ENCODE peak calls at places on chromosomes 12 and 14, in four cellular contexts. One of them, this sample, is unnamed.

GRCh38 chr12:113183030-113183589 is 2.2 kb downstream of the DDX54 start:
- DNase-seq in fibroblast of lung: no peak
- DNase-seq in aorta: no peak
- DNase-seq in Jurkat, Clone E6-1: no peak
- DNase-seq in this sample: no peak

GRCh38 chr14:67425603-67426002 is 13.6 kb upstream of the PLEK2 start:
- DNase-seq in fibroblast of lung: no peak
- DNase-seq in aorta: peak; percentile 57
- DNase-seq in Jurkat, Clone E6-1: no peak
- DNase-seq in this sample: no peak

GRCh38 chr14:97917169-97917568 is 1120.0 kb downstream of the VRK1 start:
- DNase-seq in fibroblast of lung: no peak
- DNase-seq in aorta: no peak
- DNase-seq in Jurkat, Clone E6-1: no peak
- DNase-seq in this sample: peak; percentile 10

GRCh38 chr14:71086571-71086970 is 179.3 kb downstream of the PCNX1 start:
- DNase-seq in fibroblast of lung: no peak
- DNase-seq in aorta: no peak
- DNase-seq in Jurkat, Clone E6-1: no peak
- DNase-seq in this sample: no peak

GRCh38 chr12:89960607-89961394 is 252.2 kb upstream of the ATP2B1 start:
- DNase-seq in fibroblast of lung: peak; percentile 54
- DNase-seq in aorta: no peak
- DNase-seq in Jurkat, Clone E6-1: no peak
- DNase-seq in this sample: no peak

GRCh38 chr12:26691234-26691970 is 141.6 kb downstream of the ITPR2 start:
- DNase-seq in fibroblast of lung: peak; percentile 93
- DNase-seq in aorta: no peak
- DNase-seq in Jurkat, Clone E6-1: no peak
- DNase-seq in this sample: no peak

GRCh38 chr14:55221186-55221585 is 29.8 kb upstream of the DLGAP5 start:
- DNase-seq in fibroblast of lung: peak; percentile 31
- DNase-seq in aorta: no peak
- DNase-seq in Jurkat, Clone E6-1: no peak
- DNase-seq in this sample: no peak

GRCh38 chr12:117874842-117875434 is 93.9 kb downstream of the KSR2 start:
- DNase-seq in fibroblast of lung: peak; percentile 58
- DNase-seq in aorta: peak; percentile 90
- DNase-seq in Jurkat, Clone E6-1: peak; percentile 64
- DNase-seq in this sample: peak; percentile 43

GRCh38 chr14:56173360-56173922 is 55.2 kb downstream of the PELI2 start:
- DNase-seq in fibroblast of lung: no peak
- DNase-seq in aorta: no peak
- DNase-seq in Jurkat, Clone E6-1: peak; percentile 96
- DNase-seq in this sample: peak; percentile 67

GRCh38 chr12:1839464-1839863 is 19.1 kb downstream of the LRTM2 start:
- DNase-seq in fibroblast of lung: no peak
- DNase-seq in aorta: peak; percentile 28
- DNase-seq in Jurkat, Clone E6-1: no peak
- DNase-seq in this sample: no peak

GRCh38 chr14:67441672-67442071 is 29.7 kb upstream of the PLEK2 start:
- DNase-seq in fibroblast of lung: no peak
- DNase-seq in aorta: peak; percentile 61
- DNase-seq in Jurkat, Clone E6-1: no peak
- DNase-seq in this sample: no peak

GRCh38 chr12:12725956-12726542 is 8.9 kb downstream of the CDKN1B start:
- DNase-seq in fibroblast of lung: no peak
- DNase-seq in aorta: no peak
- DNase-seq in Jurkat, Clone E6-1: no peak
- DNase-seq in this sample: no peak

GRCh38 chr12:115456946-115457689 is 773.1 kb upstream of the TBX3 start:
- DNase-seq in fibroblast of lung: no peak
- DNase-seq in aorta: no peak
- DNase-seq in Jurkat, Clone E6-1: no peak
- DNase-seq in this sample: no peak

GRCh38 chr12:122870867-122871664 is 24.9 kb downstream of the VPS37B start:
- DNase-seq in fibroblast of lung: peak; percentile 67
- DNase-seq in aorta: peak; percentile 72
- DNase-seq in Jurkat, Clone E6-1: no peak
- DNase-seq in this sample: no peak

GRCh38 chr12:15732341-15733061 is 56.7 kb downstream of the EPS8 start:
- DNase-seq in fibroblast of lung: peak; percentile 33
- DNase-seq in aorta: no peak
- DNase-seq in Jurkat, Clone E6-1: no peak
- DNase-seq in this sample: no peak

GRCh38 chr14:105500726-105501101 is 9.7 kb downstream of the TEDC1 start:
- DNase-seq in fibroblast of lung: no peak
- DNase-seq in aorta: peak; percentile 68
- DNase-seq in Jurkat, Clone E6-1: no peak
- DNase-seq in this sample: no peak

GRCh38 chr12:19080918-19081317 is 48.6 kb upstream of the PLEKHA5 start:
- DNase-seq in fibroblast of lung: no peak
- DNase-seq in aorta: no peak
- DNase-seq in Jurkat, Clone E6-1: no peak
- DNase-seq in this sample: no peak

GRCh38 chr12:121926874-121927706 is 8.7 kb downstream of the CFAP251 start:
- DNase-seq in fibroblast of lung: no peak
- DNase-seq in aorta: no peak
- DNase-seq in Jurkat, Clone E6-1: no peak
- DNase-seq in this sample: no peak

GRCh38 chr12:61654698-61655097 is 605.5 kb upstream of the USP15 start:
- DNase-seq in fibroblast of lung: no peak
- DNase-seq in aorta: no peak
- DNase-seq in Jurkat, Clone E6-1: peak; percentile 26
- DNase-seq in this sample: no peak

GRCh38 chr14:75803768-75804167 is 142.7 kb downstream of the TTLL5 start:
- DNase-seq in fibroblast of lung: no peak
- DNase-seq in aorta: no peak
- DNase-seq in Jurkat, Clone E6-1: no peak
- DNase-seq in this sample: no peak

GRCh38 chr12:81284137-81284536 is 206.3 kb downstream of the ACSS3 start:
- DNase-seq in fibroblast of lung: no peak
- DNase-seq in aorta: no peak
- DNase-seq in Jurkat, Clone E6-1: no peak
- DNase-seq in this sample: no peak

GRCh38 chr12:97301576-97301975 is 161.0 kb upstream of the RMST start:
- DNase-seq in fibroblast of lung: no peak
- DNase-seq in aorta: no peak
- DNase-seq in Jurkat, Clone E6-1: no peak
- DNase-seq in this sample: no peak

GRCh38 chr14:95463173-95463901 is 53.1 kb downstream of the SYNE3 start:
- DNase-seq in fibroblast of lung: no peak
- DNase-seq in aorta: no peak
- DNase-seq in Jurkat, Clone E6-1: peak; percentile 96
- DNase-seq in this sample: no peak

GRCh38 chr12:91139264-91139663 is 28.0 kb upstream of the LUM start:
- DNase-seq in fibroblast of lung: peak; percentile 40
- DNase-seq in aorta: no peak
- DNase-seq in Jurkat, Clone E6-1: no peak
- DNase-seq in this sample: no peak

GRCh38 chr14:32693114-32693513 is 245.6 kb upstream of the NPAS3 start:
- DNase-seq in fibroblast of lung: peak; percentile 49
- DNase-seq in aorta: no peak
- DNase-seq in Jurkat, Clone E6-1: no peak
- DNase-seq in this sample: no peak

GRCh38 chr12:104641862-104642261 is 185.1 kb downstream of the CHST11 start:
- DNase-seq in fibroblast of lung: no peak
- DNase-seq in aorta: no peak
- DNase-seq in Jurkat, Clone E6-1: no peak
- DNase-seq in this sample: no peak

GRCh38 chr12:1799882-1800645 is 20.3 kb upstream of the LRTM2 start:
- DNase-seq in fibroblast of lung: no peak
- DNase-seq in aorta: peak; percentile 73
- DNase-seq in Jurkat, Clone E6-1: no peak
- DNase-seq in this sample: no peak

GRCh38 chr12:77324763-77325468 is 259.5 kb upstream of the E2F7 start:
- DNase-seq in fibroblast of lung: peak; percentile 71
- DNase-seq in aorta: peak; percentile 91
- DNase-seq in Jurkat, Clone E6-1: peak; percentile 7
- DNase-seq in this sample: no peak

GRCh38 chr14:50823763-50824636 is 7.0 kb downstream of the NIN start:
- DNase-seq in fibroblast of lung: no peak
- DNase-seq in aorta: no peak
- DNase-seq in Jurkat, Clone E6-1: no peak
- DNase-seq in this sample: peak; percentile 44

GRCh38 chr12:54026640-54027441 is 1.4 kb upstream of the HOXC6 start:
- DNase-seq in fibroblast of lung: no peak
- DNase-seq in aorta: no peak
- DNase-seq in Jurkat, Clone E6-1: no peak
- DNase-seq in this sample: no peak

GRCh38 chr14:88829685-88830302 is 5.3 kb downstream of the TTC8 start:
- DNase-seq in fibroblast of lung: no peak
- DNase-seq in aorta: no peak
- DNase-seq in Jurkat, Clone E6-1: no peak
- DNase-seq in this sample: no peak

DNA sequence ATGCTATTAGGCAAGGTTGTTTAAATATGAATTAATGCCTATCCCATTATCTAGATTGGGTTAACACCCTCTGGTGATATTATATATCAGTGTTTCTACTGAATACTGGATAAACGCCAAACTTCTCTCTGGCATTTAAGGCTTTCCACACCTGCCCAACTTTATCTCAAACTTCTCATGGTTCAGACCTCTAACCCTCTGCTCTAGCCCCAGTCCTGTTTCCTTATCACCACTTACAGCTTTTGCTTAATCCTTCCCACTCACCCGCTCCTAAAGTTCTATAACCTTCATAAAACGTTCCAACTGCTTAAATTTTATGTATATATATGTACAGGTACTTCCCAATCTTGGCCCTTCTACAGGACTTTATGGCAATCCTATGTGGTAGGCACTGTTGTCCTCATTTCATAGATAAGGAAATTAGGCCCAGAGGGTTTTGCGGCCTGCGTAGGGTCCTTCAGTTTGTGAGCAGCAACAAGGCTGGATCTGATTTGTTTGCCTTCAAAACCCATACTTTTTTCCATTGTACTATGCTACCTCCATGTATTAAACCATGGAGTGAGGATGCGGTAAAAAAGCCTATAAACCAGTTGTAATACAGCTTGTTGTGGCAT is 1.2 kb downstream of the LPCAT3 start:
- DNase-seq in fibroblast of lung: no peak
- DNase-seq in aorta: no peak
- DNase-seq in Jurkat, Clone E6-1: peak; percentile 21
- DNase-seq in this sample: no peak
- H3K4me3 ChIP-seq in fibroblast of lung: peak overlapping the region; percentile 55
- H3K4me3 ChIP-seq in aorta: no peak overlapping the region
- H3K4me3 ChIP-seq in Jurkat, Clone E6-1: peak overlapping the region; percentile 82
- H3K4me3 ChIP-seq in this sample: peak overlapping the region; percentile 70

GRCh38 chr12:51954465-51955361 is 3.2 kb downstream of the ACVR1B start:
- DNase-seq in fibroblast of lung: peak; percentile 37
- DNase-seq in aorta: no peak
- DNase-seq in Jurkat, Clone E6-1: no peak
- DNase-seq in this sample: no peak
- H3K4me3 ChIP-seq in fibroblast of lung: no peak overlapping the region
- H3K4me3 ChIP-seq in aorta: no peak overlapping the region
- H3K4me3 ChIP-seq in Jurkat, Clone E6-1: no peak overlapping the region
- H3K4me3 ChIP-seq in this sample: no peak overlapping the region

DNA sequence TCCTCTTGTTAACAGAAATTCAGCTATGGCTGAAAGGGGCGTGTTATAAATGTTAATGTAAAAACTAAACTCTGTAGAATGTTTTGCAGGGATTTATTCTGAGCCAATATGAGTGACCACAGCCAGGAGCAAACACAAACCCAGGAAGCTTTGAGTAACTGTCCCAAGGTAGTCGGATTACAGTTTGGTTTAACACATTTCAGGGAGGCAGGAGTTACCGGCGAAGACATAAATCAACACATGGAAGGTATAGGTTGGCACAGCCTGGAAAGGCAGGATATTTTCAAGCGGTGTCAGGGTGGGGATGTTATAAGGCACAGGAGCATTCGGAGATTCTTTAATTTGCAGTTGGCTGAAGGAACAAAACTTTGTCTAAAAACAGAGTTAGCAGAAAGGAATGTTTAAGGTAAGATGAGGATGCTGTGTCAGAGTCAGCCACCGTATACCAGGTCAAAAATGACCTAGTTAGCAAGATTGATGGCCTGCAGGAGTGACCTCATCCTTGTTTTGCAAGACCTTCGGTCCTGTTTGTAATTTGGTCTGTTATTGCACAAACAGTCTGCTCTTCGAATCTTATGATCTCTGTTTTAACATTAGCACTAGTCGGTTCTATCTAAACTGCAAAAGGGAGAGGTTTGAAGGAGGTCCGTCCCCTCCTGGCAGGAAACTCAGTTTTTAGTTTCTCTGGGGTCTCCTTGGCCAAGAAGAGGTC is 75.3 kb downstream of the TNFAIP2 start:
- DNase-seq in fibroblast of lung: peak; percentile 81
- DNase-seq in aorta: no peak
- DNase-seq in Jurkat, Clone E6-1: no peak
- DNase-seq in this sample: no peak
- H3K4me3 ChIP-seq in fibroblast of lung: no peak overlapping the region
- H3K4me3 ChIP-seq in aorta: no peak overlapping the region
- H3K4me3 ChIP-seq in Jurkat, Clone E6-1: no peak overlapping the region
- H3K4me3 ChIP-seq in this sample: no peak overlapping the region

DNA sequence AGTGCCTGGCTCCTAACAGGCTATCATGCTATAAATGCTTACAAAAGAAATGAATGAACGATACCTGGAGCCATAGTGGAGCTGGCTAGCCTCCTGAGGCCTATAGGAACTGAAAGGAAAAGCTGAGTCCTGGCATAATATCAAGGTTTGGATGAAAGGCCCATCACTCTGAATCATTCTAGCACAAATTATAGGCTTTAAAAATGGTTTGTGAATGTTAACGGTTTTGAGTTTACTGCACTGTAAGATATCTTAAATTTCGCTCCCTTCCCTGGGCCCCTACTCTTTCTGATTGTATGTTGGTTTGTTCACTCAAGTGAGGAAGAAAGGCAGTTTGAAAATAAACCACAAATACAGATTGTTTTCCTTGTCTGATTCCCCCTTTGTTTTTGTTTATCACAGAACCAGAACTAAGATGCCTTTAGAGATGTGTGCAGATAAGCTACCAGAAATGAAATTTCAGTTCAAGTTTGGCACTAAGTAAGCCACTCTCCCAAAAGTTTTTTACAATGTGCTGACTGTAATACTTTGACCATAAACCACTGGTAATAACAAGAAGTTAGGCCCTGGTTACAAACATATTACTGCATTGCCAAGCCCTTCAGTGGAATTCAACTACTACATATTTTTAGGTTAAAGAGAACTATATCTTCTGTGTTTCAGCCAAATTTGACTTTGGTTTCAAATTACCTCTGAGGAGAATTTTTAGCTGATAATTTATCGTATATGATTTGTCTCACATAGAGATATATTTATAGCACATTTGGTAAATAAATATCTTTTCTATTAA is 89.5 kb downstream of the ALX1 start:
- DNase-seq in fibroblast of lung: no peak
- DNase-seq in aorta: no peak
- DNase-seq in Jurkat, Clone E6-1: no peak
- DNase-seq in this sample: no peak
- H3K4me3 ChIP-seq in fibroblast of lung: no peak overlapping the region
- H3K4me3 ChIP-seq in aorta: no peak overlapping the region
- H3K4me3 ChIP-seq in Jurkat, Clone E6-1: no peak overlapping the region
- H3K4me3 ChIP-seq in this sample: no peak overlapping the region

GRCh38 chr14:41743140-41743539 is 136.5 kb downstream of the LRFN5 start:
- DNase-seq in fibroblast of lung: no peak
- DNase-seq in aorta: no peak
- DNase-seq in Jurkat, Clone E6-1: no peak
- DNase-seq in this sample: no peak
- H3K4me3 ChIP-seq in fibroblast of lung: no peak overlapping the region
- H3K4me3 ChIP-seq in aorta: no peak overlapping the region
- H3K4me3 ChIP-seq in Jurkat, Clone E6-1: no peak overlapping the region
- H3K4me3 ChIP-seq in this sample: no peak overlapping the region